ENCODE peak calls at places on chromosomes 11 and 22, in seven cellular contexts. One of them, this sample, is unnamed.
A peak's percentile ranks its signal among the peaks of the same experiment; 100 is the strongest.

GRCh38 chr22:25563757-25564319 is 637 bp upstream of the GRK3 start:
- DNase-seq in GM13977: peak; percentile 34
- DNase-seq in heart right ventricle: no peak
- DNase-seq in glutamatergic neuron: no peak
- DNase-seq in lower leg skin: peak; percentile 50
- DNase-seq in AG10803: no peak
- DNase-seq in SK-N-SH: no peak
- DNase-seq in this sample: no peak

GRCh38 chr11:83971063-83971462 is 684.9 kb upstream of the CCDC90B start:
- DNase-seq in GM13977: no peak
- DNase-seq in SK-N-SH: no peak
- DNase-seq in lower leg skin: no peak
- DNase-seq in glutamatergic neuron: no peak
- DNase-seq in heart right ventricle: no peak
- DNase-seq in AG10803: peak; percentile 7
- DNase-seq in this sample: no peak

GRCh38 chr11:66870131-66870530 is 13.3 kb downstream of the LRFN4 start:
- DNase-seq in glutamatergic neuron: peak; percentile 7
- DNase-seq in SK-N-SH: no peak
- DNase-seq in GM13977: no peak
- DNase-seq in heart right ventricle: no peak
- DNase-seq in AG10803: no peak
- DNase-seq in lower leg skin: no peak
- DNase-seq in this sample: no peak

GRCh38 chr11:17185938-17186337 is 21.8 kb downstream of the PIK3C2A start:
- DNase-seq in lower leg skin: no peak
- DNase-seq in AG10803: no peak
- DNase-seq in SK-N-SH: no peak
- DNase-seq in GM13977: no peak
- DNase-seq in heart right ventricle: no peak
- DNase-seq in glutamatergic neuron: no peak
- DNase-seq in this sample: no peak

GRCh38 chr22:40560551-40560950 is 76.0 kb downstream of the MRTFA start:
- DNase-seq in GM13977: no peak
- DNase-seq in heart right ventricle: no peak
- DNase-seq in SK-N-SH: no peak
- DNase-seq in AG10803: peak; percentile 51
- DNase-seq in lower leg skin: no peak
- DNase-seq in glutamatergic neuron: peak; percentile 23
- DNase-seq in this sample: no peak

GRCh38 chr11:117020873-117021564 is 77.2 kb downstream of the SIK3 start:
- DNase-seq in GM13977: no peak
- DNase-seq in heart right ventricle: no peak
- DNase-seq in glutamatergic neuron: no peak
- DNase-seq in AG10803: no peak
- DNase-seq in lower leg skin: no peak
- DNase-seq in SK-N-SH: no peak
- DNase-seq in this sample: no peak

GRCh38 chr11:17153759-17154158 is 54.0 kb downstream of the PIK3C2A start:
- DNase-seq in glutamatergic neuron: no peak
- DNase-seq in SK-N-SH: no peak
- DNase-seq in AG10803: no peak
- DNase-seq in GM13977: no peak
- DNase-seq in lower leg skin: no peak
- DNase-seq in heart right ventricle: no peak
- DNase-seq in this sample: no peak

GRCh38 chr11:36376315-36376887 is 80.3 kb downstream of the PRR5L start:
- DNase-seq in AG10803: peak; percentile 34
- DNase-seq in glutamatergic neuron: peak; percentile 29
- DNase-seq in lower leg skin: no peak
- DNase-seq in heart right ventricle: peak; percentile 51
- DNase-seq in GM13977: peak; percentile 23
- DNase-seq in SK-N-SH: peak; percentile 49
- DNase-seq in this sample: no peak

GRCh38 chr22:44860311-44860710 is 107.9 kb downstream of the ARHGAP8 start:
- DNase-seq in lower leg skin: no peak
- DNase-seq in AG10803: no peak
- DNase-seq in GM13977: no peak
- DNase-seq in heart right ventricle: no peak
- DNase-seq in glutamatergic neuron: no peak
- DNase-seq in SK-N-SH: no peak
- DNase-seq in this sample: no peak

GRCh38 chr11:8315463-8315862 is 51.8 kb upstream of the LMO1 start:
- DNase-seq in GM13977: no peak
- DNase-seq in SK-N-SH: peak; percentile 60
- DNase-seq in glutamatergic neuron: no peak
- DNase-seq in heart right ventricle: no peak
- DNase-seq in lower leg skin: no peak
- DNase-seq in AG10803: no peak
- DNase-seq in this sample: no peak

GRCh38 chr11:8321876-8322275 is 58.2 kb upstream of the LMO1 start:
- DNase-seq in lower leg skin: no peak
- DNase-seq in heart right ventricle: no peak
- DNase-seq in GM13977: no peak
- DNase-seq in glutamatergic neuron: no peak
- DNase-seq in SK-N-SH: no peak
- DNase-seq in AG10803: no peak
- DNase-seq in this sample: no peak

GRCh38 chr11:8323161-8323935 is 59.7 kb upstream of the LMO1 start:
- DNase-seq in GM13977: no peak
- DNase-seq in glutamatergic neuron: no peak
- DNase-seq in AG10803: no peak
- DNase-seq in heart right ventricle: no peak
- DNase-seq in SK-N-SH: no peak
- DNase-seq in lower leg skin: no peak
- DNase-seq in this sample: no peak

GRCh38 chr11:8317164-8317563 is 53.5 kb upstream of the LMO1 start:
- DNase-seq in heart right ventricle: no peak
- DNase-seq in lower leg skin: no peak
- DNase-seq in glutamatergic neuron: no peak
- DNase-seq in SK-N-SH: no peak
- DNase-seq in GM13977: no peak
- DNase-seq in AG10803: no peak
- DNase-seq in this sample: no peak

DNA sequence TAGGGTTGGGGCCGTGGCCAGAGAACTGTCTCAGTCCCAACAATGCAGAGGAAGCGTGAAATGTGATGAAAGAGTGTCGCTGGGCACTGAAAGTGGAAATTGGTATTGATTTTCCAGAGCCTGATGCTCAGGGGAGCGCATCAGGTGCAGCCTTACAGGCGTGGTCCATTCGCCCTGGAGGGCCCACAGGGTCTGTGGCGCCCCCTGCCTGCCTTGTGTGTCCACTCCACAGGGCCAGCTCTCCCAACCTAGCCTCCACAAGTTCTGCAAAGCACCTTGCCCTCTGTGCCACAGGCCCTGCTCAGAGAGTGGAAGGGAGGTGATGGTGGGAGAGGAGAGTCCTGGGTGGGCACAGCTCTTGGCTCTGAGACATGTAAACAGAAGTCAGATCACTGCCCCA is 54.9 kb upstream of the LMO1 start:
- DNase-seq in lower leg skin: no peak
- DNase-seq in glutamatergic neuron: peak; percentile 87
- DNase-seq in SK-N-SH: no peak
- DNase-seq in GM13977: no peak
- DNase-seq in AG10803: no peak
- DNase-seq in heart right ventricle: no peak
- DNase-seq in this sample: no peak
- TF ChIP-seq CTCF in lower leg skin: no peak
- TF ChIP-seq CTCF in glutamatergic neuron: peak; percentile 80
- TF ChIP-seq CTCF in SK-N-SH: no peak
- TF ChIP-seq CTCF in GM13977: peak; percentile 39
- TF ChIP-seq CTCF in AG10803: no peak
- TF ChIP-seq CTCF in heart right ventricle: peak; percentile 33
- TF ChIP-seq CTCF in this sample: peak; percentile 43

GRCh38 chr11:73334244-73335203 is 26.4 kb downstream of the ARHGEF17 start:
- DNase-seq in GM13977: peak; percentile 68
- DNase-seq in glutamatergic neuron: no peak
- DNase-seq in heart right ventricle: peak; percentile 87
- DNase-seq in SK-N-SH: peak; percentile 83
- DNase-seq in lower leg skin: peak; percentile 56
- DNase-seq in AG10803: peak; percentile 79
- DNase-seq in this sample: no peak
- TF ChIP-seq CTCF in GM13977: peak; percentile 50
- TF ChIP-seq CTCF in glutamatergic neuron: no peak
- TF ChIP-seq CTCF in heart right ventricle: no peak
- TF ChIP-seq CTCF in SK-N-SH: no peak
- TF ChIP-seq CTCF in lower leg skin: no peak
- TF ChIP-seq CTCF in AG10803: peak; percentile 14
- TF ChIP-seq CTCF in this sample: no peak

DNA sequence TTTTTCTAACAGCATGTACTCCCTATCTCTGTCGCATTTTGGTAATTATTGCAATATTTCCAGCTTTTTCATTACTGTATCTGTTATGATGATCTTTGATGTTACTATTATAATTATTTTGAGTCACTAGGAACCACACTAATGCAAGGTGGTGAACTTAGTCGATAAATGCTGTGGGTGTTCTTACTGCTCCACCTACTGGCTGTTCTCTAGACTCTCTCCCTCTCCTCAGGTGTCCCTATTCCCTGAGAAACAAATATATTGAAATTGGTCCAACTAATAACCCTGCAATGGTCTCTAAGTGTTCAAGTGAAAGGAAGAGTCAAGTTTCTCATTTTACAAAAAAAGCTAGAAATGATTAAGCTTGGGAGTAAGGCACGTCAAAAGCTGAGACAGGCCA is 10.5 kb downstream of the ARL14EP start:
- DNase-seq in GM13977: no peak
- DNase-seq in lower leg skin: no peak
- DNase-seq in AG10803: no peak
- DNase-seq in glutamatergic neuron: no peak
- DNase-seq in heart right ventricle: no peak
- DNase-seq in SK-N-SH: peak; percentile 9
- DNase-seq in this sample: no peak
- TF ChIP-seq CTCF in GM13977: peak; percentile 61
- TF ChIP-seq CTCF in lower leg skin: no peak
- TF ChIP-seq CTCF in AG10803: peak; percentile 49
- TF ChIP-seq CTCF in glutamatergic neuron: peak; percentile 18
- TF ChIP-seq CTCF in heart right ventricle: peak; percentile 49
- TF ChIP-seq CTCF in SK-N-SH: peak; percentile 67
- TF ChIP-seq CTCF in this sample: peak; percentile 66

GRCh38 chr11:71081704-71082230 is 170.6 kb downstream of the SHANK2 start:
- DNase-seq in lower leg skin: no peak
- DNase-seq in glutamatergic neuron: no peak
- DNase-seq in GM13977: no peak
- DNase-seq in AG10803: no peak
- DNase-seq in SK-N-SH: no peak
- DNase-seq in heart right ventricle: no peak
- DNase-seq in this sample: no peak

GRCh38 chr11:71083105-71083504 is 169.3 kb downstream of the SHANK2 start:
- DNase-seq in glutamatergic neuron: no peak
- DNase-seq in AG10803: no peak
- DNase-seq in heart right ventricle: no peak
- DNase-seq in lower leg skin: no peak
- DNase-seq in GM13977: no peak
- DNase-seq in SK-N-SH: no peak
- DNase-seq in this sample: no peak

GRCh38 chr11:71084306-71085012 is 167.9 kb downstream of the SHANK2 start:
- DNase-seq in AG10803: no peak
- DNase-seq in SK-N-SH: no peak
- DNase-seq in heart right ventricle: no peak
- DNase-seq in GM13977: no peak
- DNase-seq in lower leg skin: no peak
- DNase-seq in glutamatergic neuron: no peak
- DNase-seq in this sample: no peak

GRCh38 chr11:71080239-71081097 is 171.9 kb downstream of the SHANK2 start:
- DNase-seq in SK-N-SH: peak; percentile 86
- DNase-seq in AG10803: peak; percentile 53
- DNase-seq in heart right ventricle: peak; percentile 27
- DNase-seq in glutamatergic neuron: peak; percentile 90
- DNase-seq in GM13977: peak; percentile 77
- DNase-seq in lower leg skin: peak; percentile 32
- DNase-seq in this sample: peak; percentile 79

GRCh38 chr11:71082454-71082853 is 169.9 kb downstream of the SHANK2 start:
- DNase-seq in AG10803: no peak
- DNase-seq in glutamatergic neuron: no peak
- DNase-seq in heart right ventricle: no peak
- DNase-seq in SK-N-SH: no peak
- DNase-seq in lower leg skin: no peak
- DNase-seq in GM13977: no peak
- DNase-seq in this sample: no peak
- TF ChIP-seq CTCF in AG10803: no peak
- TF ChIP-seq CTCF in glutamatergic neuron: no peak
- TF ChIP-seq CTCF in heart right ventricle: no peak
- TF ChIP-seq CTCF in SK-N-SH: no peak
- TF ChIP-seq CTCF in lower leg skin: no peak
- TF ChIP-seq CTCF in GM13977: no peak
- TF ChIP-seq CTCF in this sample: no peak

GRCh38 chr11:75350743-75351540 is 519 bp downstream of the ARRB1 start:
- DNase-seq in AG10803: peak; percentile 46
- DNase-seq in lower leg skin: no peak
- DNase-seq in glutamatergic neuron: peak; percentile 38
- DNase-seq in GM13977: no peak
- DNase-seq in heart right ventricle: peak; percentile 57
- DNase-seq in SK-N-SH: peak; percentile 67
- DNase-seq in this sample: no peak
- TF ChIP-seq CTCF in AG10803: no peak
- TF ChIP-seq CTCF in lower leg skin: no peak
- TF ChIP-seq CTCF in glutamatergic neuron: no peak
- TF ChIP-seq CTCF in GM13977: no peak
- TF ChIP-seq CTCF in heart right ventricle: peak; percentile 24
- TF ChIP-seq CTCF in SK-N-SH: peak; percentile 13
- TF ChIP-seq CTCF in this sample: peak; percentile 23

GRCh38 chr11:110367571-110367970 is 62.2 kb upstream of the FDX1 start:
- DNase-seq in glutamatergic neuron: no peak
- DNase-seq in heart right ventricle: no peak
- DNase-seq in lower leg skin: no peak
- DNase-seq in SK-N-SH: no peak
- DNase-seq in AG10803: no peak
- DNase-seq in GM13977: no peak
- DNase-seq in this sample: no peak
- TF ChIP-seq CTCF in glutamatergic neuron: no peak
- TF ChIP-seq CTCF in heart right ventricle: peak; percentile 20
- TF ChIP-seq CTCF in lower leg skin: no peak
- TF ChIP-seq CTCF in SK-N-SH: peak; percentile 50
- TF ChIP-seq CTCF in AG10803: no peak
- TF ChIP-seq CTCF in GM13977: peak; percentile 6
- TF ChIP-seq CTCF in this sample: peak; percentile 58

GRCh38 chr11:77879218-77879617 is 58.3 kb downstream of the AAMDC start:
- DNase-seq in heart right ventricle: peak; percentile 58
- DNase-seq in SK-N-SH: no peak
- DNase-seq in AG10803: peak; percentile 66
- DNase-seq in GM13977: no peak
- DNase-seq in glutamatergic neuron: no peak
- DNase-seq in lower leg skin: no peak
- DNase-seq in this sample: no peak
- TF ChIP-seq CTCF in heart right ventricle: no peak
- TF ChIP-seq CTCF in SK-N-SH: no peak
- TF ChIP-seq CTCF in AG10803: peak; percentile 1
- TF ChIP-seq CTCF in GM13977: no peak
- TF ChIP-seq CTCF in glutamatergic neuron: no peak
- TF ChIP-seq CTCF in lower leg skin: no peak
- TF ChIP-seq CTCF in this sample: no peak